ENCODE peak calls at places on chromosomes 3 and 15, in ten cellular contexts. U is astrocyte of the spinal cord, Y is GM06990, C is transverse colon, S is astrocyte, O is heart left ventricle, D is hepatocyte, Q is GM23338, X is tibial nerve, M is GM12878. Z is an unnamed sample.

GRCh38 chr3:143366672-143367071 is 247.1 kb downstream of the CHST2 start:
- DNase-seq in U (no peak), Y (no peak), C (no peak), S (no peak), O (no peak), D (no peak), Q (peak; percentile 8), X (no peak), M (no peak), Z (no peak)

GRCh38 chr3:169998668-169999131 is 32.1 kb downstream of the SEC62 start:
- DNase-seq in U (peak; percentile 34), Y (peak; percentile 15), C (no peak), S (peak; percentile 80), O (no peak), D (peak; percentile 23), Q (no peak), X (no peak), M (no peak), Z (no peak)

GRCh38 chr3:45106874-45107273 is 39.3 kb downstream of the CDCP1 start:
- DNase-seq in U (no peak), Y (no peak), C (no peak), S (no peak), O (no peak), D (no peak), Q (no peak), X (no peak), M (no peak), Z (no peak)

GRCh38 chr3:112030911-112031310 is 3.6 kb upstream of the TMPRSS7 start:
- DNase-seq in U (no peak), Y (no peak), C (no peak), S (no peak), O (no peak), D (no peak), Q (no peak), X (no peak), M (no peak), Z (no peak)

GRCh38 chr15:85598718-85599398 is 195.9 kb downstream of the KLHL25 start:
- DNase-seq in U (no peak), Y (no peak), C (no peak), S (no peak), O (no peak), D (no peak), Q (no peak), X (no peak), M (no peak), Z (no peak)

GRCh38 chr15:74531144-74531811 is 9.7 kb upstream of the ARID3B start:
- DNase-seq in U (peak; percentile 95), Y (no peak), C (no peak), S (peak; percentile 98), O (no peak), D (peak; percentile 40), Q (peak; percentile 95), X (no peak), M (no peak), Z (no peak)

GRCh38 chr3:31043184-31043819 is 148.8 kb upstream of the GADL1 start:
- DNase-seq in U (no peak), Y (no peak), C (no peak), S (no peak), O (no peak), D (no peak), Q (no peak), X (no peak), M (no peak), Z (no peak)

GRCh38 chr3:11306815-11307589 is 34.8 kb downstream of the ATG7 start:
- DNase-seq in U (peak; percentile 37), Y (no peak), C (no peak), S (peak; percentile 68), O (no peak), D (no peak), Q (no peak), X (no peak), M (no peak), Z (no peak)

GRCh38 chr3:134476977-134477376 is 8.8 kb downstream of the ANAPC13 start:
- DNase-seq in U (no peak), Y (no peak), C (no peak), S (peak; percentile 52), O (peak; percentile 67), D (no peak), Q (no peak), X (no peak), M (no peak), Z (no peak)

GRCh38 chr3:55984631-55985030 is 483.6 kb downstream of the ERC2 start:
- DNase-seq in U (no peak), Y (no peak), C (no peak), S (no peak), O (no peak), D (no peak), Q (no peak), X (no peak), M (no peak), Z (no peak)

GRCh38 chr3:37447732-37448131 is 273.4 kb upstream of the LRRFIP2 start:
- DNase-seq in U (no peak), Y (no peak), C (no peak), S (no peak), O (no peak), D (no peak), Q (no peak), X (no peak), M (no peak), Z (no peak)

GRCh38 chr3:174198199-174198598 is 660.9 kb upstream of the NAALADL2 start:
- DNase-seq in U (peak; percentile 70), Y (no peak), C (no peak), S (peak; percentile 43), O (no peak), D (no peak), Q (no peak), X (no peak), M (no peak), Z (no peak)

GRCh38 chr3:177481329-177481728 is 284.0 kb upstream of the TBL1XR1 start:
- DNase-seq in U (no peak), Y (no peak), C (no peak), S (no peak), O (no peak), D (no peak), Q (no peak), X (no peak), M (no peak), Z (no peak)

GRCh38 chr3:177484206-177484605 is 286.9 kb upstream of the TBL1XR1 start:
- DNase-seq in U (no peak), Y (no peak), C (no peak), S (peak; percentile 38), O (no peak), D (no peak), Q (no peak), X (no peak), M (no peak), Z (no peak)

GRCh38 chr3:177484926-177485325 is 287.6 kb upstream of the TBL1XR1 start:
- DNase-seq in U (no peak), Y (no peak), C (no peak), S (no peak), O (no peak), D (no peak), Q (no peak), X (no peak), M (no peak), Z (no peak)

GRCh38 chr3:177482048-177482741 is 284.9 kb upstream of the TBL1XR1 start:
- DNase-seq in U (peak; percentile 29), Y (no peak), C (no peak), S (peak; percentile 88), O (no peak), D (no peak), Q (no peak), X (no peak), M (no peak), Z (no peak)

DNA sequence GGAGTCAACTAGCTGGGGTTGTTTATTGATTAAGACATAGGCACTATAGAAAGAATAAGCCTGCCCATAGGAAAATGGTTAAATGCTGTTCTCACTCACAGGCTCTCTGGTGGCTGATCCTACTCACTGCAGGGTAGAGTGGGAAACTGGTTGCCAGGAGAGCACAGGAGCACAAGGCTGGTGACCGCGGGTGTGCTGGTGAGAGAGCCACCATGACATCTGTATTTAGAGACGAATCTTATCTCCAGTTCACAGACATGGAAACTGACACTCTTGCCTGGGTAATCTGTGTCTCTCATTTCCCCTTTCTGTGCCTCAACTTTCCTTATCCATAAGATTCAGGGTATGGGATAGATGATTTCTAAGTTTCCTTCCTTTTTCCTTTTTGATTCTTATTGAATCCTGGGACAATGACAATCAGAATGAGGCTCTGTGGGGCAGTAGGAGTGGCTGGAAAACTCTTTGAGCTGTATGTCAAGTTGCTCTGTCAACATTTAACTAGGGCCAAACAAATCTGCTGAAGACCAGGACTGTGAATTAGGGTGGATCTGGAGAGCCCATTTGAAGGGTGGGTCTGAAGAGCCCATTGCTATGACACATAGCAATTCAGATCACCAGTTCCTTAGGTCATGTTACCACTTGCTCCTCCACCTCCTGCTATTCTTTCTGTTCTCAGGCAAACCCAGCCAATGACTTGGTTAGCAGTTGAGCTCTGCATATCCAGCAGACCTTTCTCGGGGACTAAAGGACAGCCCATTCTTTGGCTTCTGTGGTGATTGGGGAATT is 286.1 kb upstream of the TBL1XR1 start:
- DNase-seq in U (no peak), Y (no peak), C (peak; percentile 28), S (no peak), O (no peak), D (peak; percentile 17), Q (peak; percentile 67), X (no peak), M (no peak), Z (no peak)
- TF ChIP-seq CTCF in U (no peak), Y (peak; percentile 13), C (peak; percentile 49), S (peak; percentile 18), O (no peak), D (peak; percentile 16), Q (peak; percentile 55), X (no peak), M (peak; percentile 0), Z (no peak)

DNA sequence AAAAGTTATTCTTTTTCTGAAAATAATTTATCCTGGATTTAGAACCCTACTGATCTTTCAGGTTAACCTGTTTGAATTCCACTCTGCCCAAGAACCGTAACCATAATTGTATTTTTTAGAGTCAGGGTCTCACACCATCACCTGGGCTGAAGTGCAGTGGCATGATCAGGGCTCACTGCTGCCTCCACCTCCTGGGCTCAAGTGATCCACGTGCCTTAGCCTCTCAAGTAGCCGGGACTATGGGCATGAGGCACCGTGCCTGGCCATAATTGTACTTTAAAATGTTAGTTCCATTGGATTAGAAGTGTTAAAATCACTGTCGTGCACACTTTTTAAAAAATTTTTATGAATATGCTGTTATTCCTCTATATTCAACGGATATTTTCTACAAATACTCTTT is 1.0 kb upstream of the MTMR10 start:
- DNase-seq in U (no peak), Y (no peak), C (no peak), S (no peak), O (no peak), D (no peak), Q (no peak), X (no peak), M (no peak), Z (no peak)
- H3K4me3 ChIP-seq in U (peak overlapping the region; percentile 91), Y (peak overlapping the region; percentile 92), C (peak overlapping the region; percentile 96), S (peak overlapping the region; percentile 88), O (peak overlapping the region; percentile 98), D (peak overlapping the region; percentile 97), Q (peak overlapping the region; percentile 68), X (peak overlapping the region; percentile 74), M (no peak overlapping the region), Z (peak overlapping the region; percentile 85)

GRCh38 chr15:64923546-64923945 is 11.8 kb downstream of the ANKDD1A start:
- DNase-seq in U (no peak), Y (no peak), C (no peak), S (no peak), O (no peak), D (no peak), Q (no peak), X (no peak), M (no peak), Z (no peak)
- TF ChIP-seq CTCF in U (no peak), Y (no peak), C (no peak), S (no peak), O (no peak), D (no peak), Q (no peak), X (no peak), M (no peak), Z (no peak)

GRCh38 chr3:52455283-52456168 is at the start of gene NISCH:
- DNase-seq in U (peak; percentile 58), Y (peak; percentile 90), C (peak; percentile 94), S (peak; percentile 22), O (peak; percentile 94), D (peak; percentile 97), Q (peak; percentile 93), X (peak; percentile 89), M (peak; percentile 30), Z (peak; percentile 96)
- H3K4me3 ChIP-seq in U (peak within 1 kb of the TSS; percentile 93), Y (peak within 1 kb of the TSS; percentile 93), C (peak within 1 kb of the TSS; percentile 98), S (peak within 1 kb of the TSS; percentile 78), O (peak within 1 kb of the TSS; percentile 89), D (peak within 1 kb of the TSS; percentile 67), Q (peak within 1 kb of the TSS; percentile 94), X (peak within 1 kb of the TSS; percentile 95), M (peak within 1 kb of the TSS; percentile 88), Z (peak within 1 kb of the TSS; percentile 81)

Z was measured in kidney.